ENCODE peak calls at places on chromosomes 1 and 21, in five cellular contexts. U is uterus, S is adrenal gland, P is choroid plexus epithelial cell, N is dorsolateral prefrontal cortex. M is an unnamed sample.

GRCh38 chr1:33738976-33739375 is 124.9 kb upstream of the HMGB4 start:
- DNase-seq in U (no peak), N (no peak), P (no peak), S (no peak), M (no peak)

GRCh38 chr1:50492142-50492541 is 68.9 kb upstream of the DMRTA2 start:
- DNase-seq in U (no peak), P (no peak), S (no peak), N (no peak), M (no peak)

GRCh38 chr1:226510453-226510852 is 38.1 kb upstream of the STUM start:
- DNase-seq in N (no peak), P (no peak), U (no peak), S (no peak), M (no peak)

GRCh38 chr1:198648584-198648983 is 9.7 kb downstream of the PTPRC start:
- DNase-seq in P (no peak), S (no peak), N (no peak), U (no peak), M (no peak)

GRCh38 chr1:86650065-86650464 is 54.3 kb upstream of the SH3GLB1 start:
- DNase-seq in N (no peak), P (no peak), S (no peak), U (no peak), M (no peak)

GRCh38 chr1:76177644-76178043 is 103.1 kb downstream of the ST6GALNAC3 start:
- DNase-seq in S (no peak), N (no peak), P (no peak), U (no peak), M (no peak)

GRCh38 chr1:160672789-160673695 is 26.2 kb upstream of the SLAMF1 start:
- DNase-seq in N (no peak), U (no peak), P (no peak), S (no peak), M (no peak)

GRCh38 chr21:34029724-34030528 is 43.5 kb upstream of the MRPS6 start:
- DNase-seq in P (peak), U (peak), S (peak), N (peak), M (no peak)

GRCh38 chr1:151799179-151800022 is 5.8 kb downstream of the LINGO4 start:
- DNase-seq in U (no peak), S (no peak), P (peak), N (no peak), M (no peak)

GRCh38 chr21:28509031-28509430 is 483.6 kb downstream of the LTN1 start:
- DNase-seq in S (no peak), U (no peak), P (no peak), N (no peak), M (no peak)

GRCh38 chr1:35726814-35727433 is 8.2 kb upstream of the C1orf216 start:
- DNase-seq in N (peak), P (peak), S (peak), U (peak), M (peak)

GRCh38 chr1:234169161-234169849 is 204.0 kb upstream of the COA6 start:
- DNase-seq in S (no peak), U (no peak), P (no peak), N (no peak), M (no peak)

GRCh38 chr1:165903672-165904071 is 76.3 kb downstream of the UCK2 start:
- DNase-seq in U (no peak), S (no peak), P (peak), N (no peak), M (no peak)

GRCh38 chr1:27562021-27562420 is 41.9 kb downstream of the AHDC1 start:
- DNase-seq in P (no peak), S (no peak), N (no peak), U (no peak), M (no peak)

GRCh38 chr1:107926436-107927080 is 38.4 kb downstream of the VAV3 start:
- DNase-seq in S (no peak), N (no peak), U (no peak), P (peak), M (no peak)

GRCh38 chr1:116826818-116827606 is 72.8 kb downstream of the CD2 start:
- DNase-seq in N (no peak), S (no peak), U (no peak), P (peak), M (no peak)

GRCh38 chr1:167455786-167456446 is 62.4 kb downstream of the CD247 start:
- DNase-seq in U (no peak), N (no peak), P (peak), S (peak), M (no peak)

GRCh38 chr1:231233735-231234417 is 7.1 kb upstream of the GNPAT start:
- DNase-seq in P (peak), N (no peak), U (no peak), S (peak), M (no peak)

GRCh38 chr1:54290443-54291184 is 90.6 kb downstream of the MRPL37 start:
- DNase-seq in S (no peak), N (no peak), P (peak), U (no peak), M (no peak)

GRCh38 chr1:36784147-36784862 is 250.0 kb downstream of the GRIK3 start:
- DNase-seq in S (no peak), N (no peak), U (no peak), P (peak), M (no peak)

GRCh38 chr1:181662606-181663005 is 179.3 kb downstream of the CACNA1E start:
- DNase-seq in S (no peak), P (no peak), N (no peak), U (no peak), M (no peak)

GRCh38 chr1:202143768-202144509 is 598 bp downstream of the ARL8A start:
- DNase-seq in P (no peak), S (peak), N (peak), U (no peak), M (no peak)

GRCh38 chr21:43343992-43344886 is 82.7 kb downstream of the SIK1 start:
- DNase-seq in S (no peak), P (peak), N (no peak), U (no peak), M (no peak)

GRCh38 chr1:224880593-224881307 is 48.7 kb upstream of the DNAH14 start:
- DNase-seq in P (peak), U (no peak), N (no peak), S (no peak), M (no peak)

GRCh38 chr1:183584155-183584554 is 6.1 kb downstream of the NCF2 start:
- DNase-seq in S (no peak), N (no peak), U (no peak), P (no peak), M (no peak)

GRCh38 chr21:44853601-44854390 is 19.7 kb downstream of the PTTG1IP start:
- DNase-seq in U (no peak), P (no peak), N (no peak), S (no peak), M (no peak)

GRCh38 chr1:235946570-235946981 is 79.9 kb upstream of the LYST start:
- DNase-seq in P (peak), N (no peak), U (no peak), S (no peak), M (peak)

GRCh38 chr1:2350486-2350885 is 40.9 kb downstream of the MORN1 start:
- DNase-seq in P (no peak), N (no peak), U (no peak), S (no peak), M (no peak)

GRCh38 chr1:34479731-34480130 is 275.1 kb upstream of the GJB5 start:
- DNase-seq in S (no peak), P (no peak), U (no peak), N (no peak), M (no peak)

GRCh38 chr1:204102029-204102611 is 29.2 kb downstream of the SOX13 start:
- DNase-seq in P (no peak), U (no peak), N (no peak), S (no peak), M (no peak)

GRCh38 chr21:33968082-33968997 is 52.7 kb upstream of the ATP5PO start:
- DNase-seq in N (no peak), P (peak), U (no peak), S (no peak), M (no peak)

GRCh38 chr1:85296980-85297379 is 20.5 kb upstream of the BCL10 start:
- DNase-seq in P (peak), N (no peak), S (no peak), U (no peak), M (no peak)

GRCh38 chr1:51575406-51576084 is 41.3 kb upstream of the OSBPL9 start:
- DNase-seq in S (no peak), N (no peak), P (peak), U (no peak), M (no peak)

GRCh38 chr1:204287466-204287881 is 72.3 kb downstream of the PLEKHA6 start:
- DNase-seq in P (no peak), U (no peak), S (no peak), N (no peak), M (no peak)

GRCh38 chr1:227845115-227845389 is 29.6 kb downstream of the PRSS38 start:
- DNase-seq in S (no peak), P (no peak), N (no peak), U (no peak), M (no peak)

GRCh38 chr1:21843208-21843607 is 31.1 kb downstream of the LDLRAD2 start:
- DNase-seq in P (no peak), U (no peak), N (no peak), S (no peak), M (no peak)

GRCh38 chr1:115781343-115781742 is 12.8 kb upstream of the CASQ2 start:
- DNase-seq in S (no peak), P (peak), N (no peak), U (no peak), M (peak)

DNA sequence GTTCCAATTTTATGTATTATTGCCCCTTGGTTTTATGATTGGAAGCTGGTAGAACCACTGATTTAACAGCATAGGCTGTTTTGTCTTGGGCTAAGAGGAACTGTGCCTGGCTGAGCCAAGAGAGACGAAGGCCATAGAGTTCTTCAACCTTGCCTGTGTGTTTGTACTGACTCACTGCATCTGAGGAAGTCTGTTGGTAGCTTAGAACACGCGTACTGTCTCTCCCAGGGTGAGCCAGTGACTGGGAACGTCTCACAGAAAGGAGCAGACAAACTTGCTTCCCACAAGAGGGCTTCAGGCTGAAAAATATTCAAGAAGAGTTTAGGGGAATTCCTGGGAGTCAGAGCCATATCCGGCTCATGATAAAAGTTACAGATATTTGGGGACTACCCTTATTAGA is 14.9 kb downstream of the TMEM51 start:
- DNase-seq in N (no peak), S (peak), P (peak), U (no peak), M (peak)
- TF ChIP-seq CTCF in N (no peak), S (no peak), P (peak), U (no peak), M (peak)

GRCh38 chr1:5504364-5504740 is 487.9 kb downstream of the NPHP4 start:
- DNase-seq in N (no peak), S (no peak), P (no peak), U (no peak), M (no peak)
- H3K4me3 ChIP-seq in N (no peak), S (no peak), P (no peak), U (no peak), M (no peak)

DNA sequence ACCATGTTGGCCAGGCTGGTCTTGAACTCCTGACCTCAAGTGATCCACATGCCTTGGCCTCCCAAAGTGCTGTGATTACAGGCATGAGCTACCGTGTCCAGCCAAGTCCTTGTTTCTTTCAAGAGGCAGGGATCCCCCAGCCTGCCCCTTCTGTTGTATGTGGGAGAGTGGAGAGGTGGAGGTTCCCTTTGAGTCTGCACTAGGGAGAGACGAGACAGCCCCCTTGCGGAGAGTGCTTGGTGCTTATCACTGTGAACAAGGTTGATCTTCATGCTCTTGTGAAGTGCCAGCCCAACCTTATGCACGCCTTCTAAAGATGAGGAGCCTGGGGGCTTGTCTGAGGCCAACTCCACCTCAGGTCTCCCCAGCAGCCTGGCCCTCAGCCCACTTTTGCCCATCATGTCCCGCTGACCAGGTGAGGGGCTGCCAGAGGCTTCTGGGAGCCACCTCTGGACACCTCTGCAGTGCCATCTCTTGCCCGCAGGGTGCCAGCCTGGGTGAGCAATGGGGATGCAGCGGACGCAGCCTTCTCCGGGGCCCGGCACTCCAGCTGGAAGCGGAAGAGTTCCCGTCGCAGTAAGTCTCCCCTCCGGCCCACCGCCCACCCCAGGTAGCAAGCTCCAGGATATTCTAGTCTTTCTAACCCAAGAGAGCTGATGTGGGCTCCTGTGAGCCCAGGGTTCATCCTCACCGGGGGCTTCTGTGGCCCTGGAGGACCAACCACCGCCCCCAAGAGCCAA is 62.3 kb downstream of the ARHGEF10L start:
- DNase-seq in U (no peak), S (no peak), N (no peak), P (no peak), M (no peak)
- TF ChIP-seq CTCF in U (no peak), S (no peak), N (no peak), P (no peak), M (no peak)

GRCh38 chr1:180278193-180278556 is 48.1 kb downstream of the LHX4 start:
- DNase-seq in U (no peak), N (no peak), P (no peak), S (no peak), M (no peak)
- H3K4me3 ChIP-seq in U (no peak), N (no peak), P (no peak), S (no peak), M (no peak)

GRCh38 chr1:206766251-206766856 is 4.2 kb upstream of the IL19 start:
- DNase-seq in U (no peak), P (peak), N (no peak), S (peak), M (peak)

GRCh38 chr1:206757524-206758266 is 12.9 kb upstream of the IL19 start:
- DNase-seq in S (no peak), U (no peak), P (no peak), N (no peak), M (no peak)

GRCh38 chr1:206760590-206760989 is 10.0 kb upstream of the IL19 start:
- DNase-seq in N (no peak), U (no peak), P (no peak), S (no peak), M (no peak)

GRCh38 chr1:206761369-206761768 is 9.2 kb upstream of the IL19 start:
- DNase-seq in U (no peak), N (no peak), P (no peak), S (no peak), M (no peak)
- TF ChIP-seq CTCF in U (peak), N (no peak), P (peak), S (no peak), M (peak)

DNA sequence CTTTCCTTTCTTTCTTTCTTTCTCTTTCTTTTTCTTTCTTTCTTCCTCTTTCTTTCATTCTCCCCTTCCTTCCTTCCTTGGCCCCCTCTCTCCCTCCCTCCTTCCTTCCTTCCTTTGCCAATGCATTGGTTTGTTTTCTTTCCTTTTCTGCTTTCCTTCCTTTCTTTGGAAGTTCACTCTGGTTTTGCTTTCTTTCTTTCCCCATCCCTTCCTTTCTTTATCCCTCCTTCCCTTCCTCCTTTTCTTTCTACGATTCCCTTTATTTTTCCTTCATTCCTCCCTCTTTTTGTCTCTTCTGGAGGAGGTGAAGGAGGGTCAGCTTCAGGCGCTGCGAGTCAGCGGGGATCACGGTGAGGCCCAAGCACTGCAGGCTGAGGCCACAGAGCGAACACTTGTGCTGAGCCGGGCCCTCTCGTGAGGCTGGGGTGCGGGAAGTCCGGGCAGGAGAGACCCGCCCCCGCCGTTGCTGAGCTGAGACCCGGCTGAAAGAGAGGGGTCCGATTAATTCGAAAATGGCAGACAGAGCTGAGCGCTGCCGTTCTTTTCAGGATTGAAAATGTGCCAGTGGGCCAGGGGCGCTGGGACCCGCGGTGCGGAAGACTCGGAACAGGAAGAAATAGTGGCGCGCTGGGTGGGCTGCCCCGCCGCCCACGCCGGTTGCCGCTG is 1.5 kb downstream of the SIM2 start:
- DNase-seq in S (no peak), U (no peak), P (no peak), N (no peak), M (no peak)
- H3K4me3 ChIP-seq in S (no peak), U (no peak), P (no peak), N (peak), M (no peak)

GRCh38 chr1:205590777-205591513 is 40.9 kb downstream of the ELK4 start:
- DNase-seq in U (no peak), N (no peak), P (no peak), S (no peak), M (no peak)

GRCh38 chr1:205589618-205590456 is 42.0 kb downstream of the ELK4 start:
- DNase-seq in S (no peak), N (no peak), U (no peak), P (no peak), M (no peak)

GRCh38 chr1:205590457-205590768 is 41.4 kb downstream of the ELK4 start:
- DNase-seq in U (no peak), N (no peak), S (no peak), P (no peak), M (no peak)

GRCh38 chr1:205587576-205587975 is 44.2 kb downstream of the ELK4 start:
- DNase-seq in S (no peak), N (no peak), U (no peak), P (no peak), M (no peak)

DNA sequence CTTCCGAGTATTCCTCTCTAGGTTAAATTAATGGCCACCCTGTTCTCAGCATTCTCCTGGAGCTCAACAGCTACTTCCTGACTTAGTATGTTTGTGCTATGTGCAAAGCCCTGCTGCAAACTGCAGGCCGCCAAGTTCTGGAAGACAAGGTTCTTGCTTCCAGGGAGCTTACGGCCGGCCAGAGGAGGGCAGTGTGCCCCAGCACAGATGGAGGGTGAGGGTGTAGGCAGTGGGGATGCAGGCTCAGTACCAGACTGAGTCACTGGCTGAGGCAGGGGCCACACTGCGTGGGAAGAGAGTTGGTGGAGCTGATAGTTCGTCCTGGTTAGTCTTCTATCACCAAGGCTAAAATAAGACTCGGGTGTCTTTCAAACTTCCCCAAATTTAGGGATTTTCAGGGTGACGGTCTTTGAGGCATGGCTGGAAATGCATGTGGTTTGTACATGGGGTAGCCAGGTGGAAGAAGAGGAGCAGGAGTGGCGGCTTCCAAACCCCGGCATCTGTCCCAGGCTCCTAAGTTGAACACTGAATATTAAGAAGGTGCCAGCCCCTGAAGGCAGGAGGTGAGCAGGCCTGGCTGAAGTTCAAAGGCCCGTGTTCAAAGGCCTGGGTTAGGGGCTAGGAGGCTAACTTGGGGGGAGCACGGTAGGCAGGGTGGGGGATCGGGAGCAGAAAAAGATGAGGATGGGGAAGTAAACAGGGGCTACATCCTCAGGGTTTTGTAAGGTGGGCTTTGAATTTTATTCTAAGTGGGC is 42.9 kb downstream of the ELK4 start:
- DNase-seq in U (no peak), N (peak), P (peak), S (no peak), M (peak)
- TF ChIP-seq CTCF in U (no peak), N (peak), P (peak), S (peak), M (peak)

GRCh38 chr1:71414229-71414628 is 333.4 kb upstream of the ZRANB2 start:
- DNase-seq in N (no peak), U (no peak), P (no peak), S (no peak), M (no peak)
- H3K4me3 ChIP-seq in N (no peak), U (no peak), P (no peak), S (no peak), M (no peak)

DNA sequence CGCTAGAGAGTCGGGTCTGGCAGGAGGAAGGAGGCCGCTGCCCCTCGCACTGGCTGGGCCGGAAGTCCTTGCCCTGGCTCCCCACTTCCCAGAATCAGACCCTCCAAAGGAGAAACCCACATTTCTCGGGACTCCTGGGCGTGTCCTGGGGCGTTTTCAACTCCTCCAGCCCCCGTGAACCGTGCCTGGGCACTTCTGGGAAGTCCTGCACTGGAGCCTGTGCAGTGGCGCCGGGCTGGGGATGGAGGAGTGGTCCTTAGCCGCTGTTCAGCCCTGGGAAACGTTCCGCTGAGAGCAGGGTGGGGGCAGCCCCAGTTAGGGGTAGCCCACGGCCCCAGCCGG is 3.0 kb downstream of the IGSF21 start:
- DNase-seq in S (no peak), P (no peak), U (no peak), N (no peak), M (no peak)
- TF ChIP-seq CTCF in S (no peak), P (no peak), U (no peak), N (peak), M (no peak)

GRCh38 chr1:244833734-244834595 is 1.5 kb upstream of the COX20 start:
- DNase-seq in U (peak), P (peak), S (peak), N (peak), M (peak)
- H3K4me3 ChIP-seq in U (peak), P (peak), S (peak), N (peak), M (peak)

M was measured in AG09309.